ENCODE peak calls at places on chromosome 2, in nine cellular contexts. One of them, this sample, is unnamed.

GRCh38 chr2:51781691-51782090 is 749.8 kb upstream of the NRXN1 start:
- DNase-seq in hepatocyte: no peak
- DNase-seq in cardiac muscle cell: no peak
- DNase-seq in CD4-positive, CD25-positive, alpha-beta regulatory T cell: no peak
- DNase-seq in Karpas-422: no peak
- DNase-seq in body of pancreas: no peak
- DNase-seq in right lobe of liver: no peak
- DNase-seq in CD8-positive, alpha-beta T cell: no peak
- DNase-seq in PC-9: no peak
- DNase-seq in this sample: no peak

GRCh38 chr2:42754021-42754775 is 9.7 kb downstream of the OXER1 start:
- DNase-seq in hepatocyte: no peak
- DNase-seq in cardiac muscle cell: peak; percentile 29
- DNase-seq in CD4-positive, CD25-positive, alpha-beta regulatory T cell: no peak
- DNase-seq in Karpas-422: no peak
- DNase-seq in body of pancreas: peak; percentile 51
- DNase-seq in right lobe of liver: no peak
- DNase-seq in CD8-positive, alpha-beta T cell: no peak
- DNase-seq in PC-9: no peak
- DNase-seq in this sample: peak; percentile 75

GRCh38 chr2:70132244-70133126 is 45.2 kb downstream of the PCBP1 start:
- DNase-seq in hepatocyte: peak; percentile 52
- DNase-seq in cardiac muscle cell: peak; percentile 60
- DNase-seq in CD4-positive, CD25-positive, alpha-beta regulatory T cell: peak; percentile 87
- DNase-seq in Karpas-422: peak; percentile 89
- DNase-seq in body of pancreas: no peak
- DNase-seq in right lobe of liver: no peak
- DNase-seq in CD8-positive, alpha-beta T cell: peak; percentile 59
- DNase-seq in PC-9: no peak
- DNase-seq in this sample: peak; percentile 68

GRCh38 chr2:10933700-10934225 is 22.0 kb downstream of the KCNF1 start:
- DNase-seq in hepatocyte: no peak
- DNase-seq in cardiac muscle cell: no peak
- DNase-seq in CD4-positive, CD25-positive, alpha-beta regulatory T cell: no peak
- DNase-seq in Karpas-422: no peak
- DNase-seq in body of pancreas: no peak
- DNase-seq in right lobe of liver: no peak
- DNase-seq in CD8-positive, alpha-beta T cell: no peak
- DNase-seq in PC-9: no peak
- DNase-seq in this sample: no peak

GRCh38 chr2:211114826-211115450 is 558.5 kb downstream of the CPS1 start:
- DNase-seq in hepatocyte: no peak
- DNase-seq in cardiac muscle cell: no peak
- DNase-seq in CD4-positive, CD25-positive, alpha-beta regulatory T cell: no peak
- DNase-seq in Karpas-422: no peak
- DNase-seq in body of pancreas: no peak
- DNase-seq in right lobe of liver: no peak
- DNase-seq in CD8-positive, alpha-beta T cell: no peak
- DNase-seq in PC-9: no peak
- DNase-seq in this sample: no peak

GRCh38 chr2:15907461-15908324 is 32.7 kb upstream of the MYCN start:
- DNase-seq in hepatocyte: no peak
- DNase-seq in cardiac muscle cell: no peak
- DNase-seq in CD4-positive, CD25-positive, alpha-beta regulatory T cell: no peak
- DNase-seq in Karpas-422: no peak
- DNase-seq in body of pancreas: no peak
- DNase-seq in right lobe of liver: no peak
- DNase-seq in CD8-positive, alpha-beta T cell: no peak
- DNase-seq in PC-9: no peak
- DNase-seq in this sample: no peak

GRCh38 chr2:164554487-164554886 is 66.8 kb downstream of the GRB14 start:
- DNase-seq in hepatocyte: no peak
- DNase-seq in cardiac muscle cell: peak; percentile 13
- DNase-seq in CD4-positive, CD25-positive, alpha-beta regulatory T cell: no peak
- DNase-seq in Karpas-422: no peak
- DNase-seq in body of pancreas: no peak
- DNase-seq in right lobe of liver: no peak
- DNase-seq in CD8-positive, alpha-beta T cell: no peak
- DNase-seq in PC-9: no peak
- DNase-seq in this sample: no peak

GRCh38 chr2:84700006-84700405 is 180.9 kb downstream of the TRABD2A start:
- DNase-seq in hepatocyte: no peak
- DNase-seq in cardiac muscle cell: no peak
- DNase-seq in CD4-positive, CD25-positive, alpha-beta regulatory T cell: no peak
- DNase-seq in Karpas-422: no peak
- DNase-seq in body of pancreas: no peak
- DNase-seq in right lobe of liver: no peak
- DNase-seq in CD8-positive, alpha-beta T cell: no peak
- DNase-seq in PC-9: no peak
- DNase-seq in this sample: no peak

GRCh38 chr2:235433860-235434259 is 60.0 kb upstream of the AGAP1 start:
- DNase-seq in hepatocyte: no peak
- DNase-seq in cardiac muscle cell: peak; percentile 46
- DNase-seq in CD4-positive, CD25-positive, alpha-beta regulatory T cell: no peak
- DNase-seq in Karpas-422: no peak
- DNase-seq in body of pancreas: peak; percentile 73
- DNase-seq in right lobe of liver: peak; percentile 52
- DNase-seq in CD8-positive, alpha-beta T cell: no peak
- DNase-seq in PC-9: no peak
- DNase-seq in this sample: peak; percentile 72

GRCh38 chr2:150168596-150168995 is 318.9 kb downstream of the RND3 start:
- DNase-seq in hepatocyte: no peak
- DNase-seq in cardiac muscle cell: peak; percentile 75
- DNase-seq in CD4-positive, CD25-positive, alpha-beta regulatory T cell: no peak
- DNase-seq in Karpas-422: no peak
- DNase-seq in body of pancreas: no peak
- DNase-seq in right lobe of liver: no peak
- DNase-seq in CD8-positive, alpha-beta T cell: no peak
- DNase-seq in PC-9: no peak
- DNase-seq in this sample: no peak

GRCh38 chr2:101162561-101163330 is 11.6 kb upstream of the TBC1D8 start:
- DNase-seq in hepatocyte: no peak
- DNase-seq in cardiac muscle cell: no peak
- DNase-seq in CD4-positive, CD25-positive, alpha-beta regulatory T cell: no peak
- DNase-seq in Karpas-422: no peak
- DNase-seq in body of pancreas: no peak
- DNase-seq in right lobe of liver: no peak
- DNase-seq in CD8-positive, alpha-beta T cell: no peak
- DNase-seq in PC-9: no peak
- DNase-seq in this sample: no peak

GRCh38 chr2:29196792-29197788 is 81.9 kb downstream of the CLIP4 start:
- DNase-seq in hepatocyte: peak; percentile 84
- DNase-seq in cardiac muscle cell: peak; percentile 69
- DNase-seq in CD4-positive, CD25-positive, alpha-beta regulatory T cell: peak; percentile 80
- DNase-seq in Karpas-422: peak; percentile 91
- DNase-seq in body of pancreas: peak; percentile 75
- DNase-seq in right lobe of liver: peak; percentile 56
- DNase-seq in CD8-positive, alpha-beta T cell: peak; percentile 78
- DNase-seq in PC-9: peak; percentile 61
- DNase-seq in this sample: peak; percentile 76

GRCh38 chr2:232239956-232240681 is 138.4 kb upstream of the ALPP start:
- DNase-seq in hepatocyte: no peak
- DNase-seq in cardiac muscle cell: no peak
- DNase-seq in CD4-positive, CD25-positive, alpha-beta regulatory T cell: no peak
- DNase-seq in Karpas-422: no peak
- DNase-seq in body of pancreas: no peak
- DNase-seq in right lobe of liver: no peak
- DNase-seq in CD8-positive, alpha-beta T cell: no peak
- DNase-seq in PC-9: no peak
- DNase-seq in this sample: no peak

GRCh38 chr2:118881490-118882129 is 34.2 kb upstream of the EN1 start:
- DNase-seq in hepatocyte: peak; percentile 86
- DNase-seq in cardiac muscle cell: peak; percentile 48
- DNase-seq in CD4-positive, CD25-positive, alpha-beta regulatory T cell: peak; percentile 63
- DNase-seq in Karpas-422: peak; percentile 85
- DNase-seq in body of pancreas: peak; percentile 67
- DNase-seq in right lobe of liver: peak; percentile 70
- DNase-seq in CD8-positive, alpha-beta T cell: peak; percentile 50
- DNase-seq in PC-9: peak; percentile 70
- DNase-seq in this sample: no peak

GRCh38 chr2:61775956-61776570 is 77.8 kb downstream of the FAM161A start:
- DNase-seq in hepatocyte: no peak
- DNase-seq in cardiac muscle cell: no peak
- DNase-seq in CD4-positive, CD25-positive, alpha-beta regulatory T cell: no peak
- DNase-seq in Karpas-422: peak; percentile 71
- DNase-seq in body of pancreas: no peak
- DNase-seq in right lobe of liver: no peak
- DNase-seq in CD8-positive, alpha-beta T cell: no peak
- DNase-seq in PC-9: no peak
- DNase-seq in this sample: no peak

GRCh38 chr2:213806125-213806726 is 522.0 kb downstream of the SPAG16 start:
- DNase-seq in hepatocyte: peak; percentile 29
- DNase-seq in cardiac muscle cell: peak; percentile 53
- DNase-seq in CD4-positive, CD25-positive, alpha-beta regulatory T cell: peak; percentile 20
- DNase-seq in Karpas-422: peak; percentile 69
- DNase-seq in body of pancreas: no peak
- DNase-seq in right lobe of liver: no peak
- DNase-seq in CD8-positive, alpha-beta T cell: no peak
- DNase-seq in PC-9: no peak
- DNase-seq in this sample: no peak

GRCh38 chr2:238814815-238815214 is 33.1 kb upstream of the TWIST2 start:
- DNase-seq in hepatocyte: no peak
- DNase-seq in cardiac muscle cell: no peak
- DNase-seq in CD4-positive, CD25-positive, alpha-beta regulatory T cell: no peak
- DNase-seq in Karpas-422: no peak
- DNase-seq in body of pancreas: no peak
- DNase-seq in right lobe of liver: no peak
- DNase-seq in CD8-positive, alpha-beta T cell: no peak
- DNase-seq in PC-9: no peak
- DNase-seq in this sample: no peak

GRCh38 chr2:17539993-17540812 is at the start of gene VSNL1:
- DNase-seq in hepatocyte: peak; percentile 94
- DNase-seq in cardiac muscle cell: peak; percentile 85
- DNase-seq in CD4-positive, CD25-positive, alpha-beta regulatory T cell: no peak
- DNase-seq in Karpas-422: no peak
- DNase-seq in body of pancreas: peak; percentile 91
- DNase-seq in right lobe of liver: peak; percentile 87
- DNase-seq in CD8-positive, alpha-beta T cell: no peak
- DNase-seq in PC-9: peak; percentile 57
- DNase-seq in this sample: peak; percentile 88
- H3K27ac ChIP-seq in hepatocyte: peak within 1 kb of the TSS; percentile 70
- H3K27ac ChIP-seq in cardiac muscle cell: no peak within 1 kb of the TSS
- H3K27ac ChIP-seq in CD4-positive, CD25-positive, alpha-beta regulatory T cell: no peak within 1 kb of the TSS
- H3K27ac ChIP-seq in Karpas-422: no peak within 1 kb of the TSS
- H3K27ac ChIP-seq in body of pancreas: peak within 1 kb of the TSS; percentile 51
- H3K27ac ChIP-seq in right lobe of liver: peak within 1 kb of the TSS; percentile 86
- H3K27ac ChIP-seq in CD8-positive, alpha-beta T cell: no peak within 1 kb of the TSS
- H3K27ac ChIP-seq in PC-9: no peak within 1 kb of the TSS
- H3K27ac ChIP-seq in this sample: peak within 1 kb of the TSS; percentile 66

GRCh38 chr2:26693287-26693849 is 846 bp downstream of the KCNK3 start:
- DNase-seq in hepatocyte: peak; percentile 15
- DNase-seq in cardiac muscle cell: no peak
- DNase-seq in CD4-positive, CD25-positive, alpha-beta regulatory T cell: no peak
- DNase-seq in Karpas-422: no peak
- DNase-seq in body of pancreas: no peak
- DNase-seq in right lobe of liver: no peak
- DNase-seq in CD8-positive, alpha-beta T cell: no peak
- DNase-seq in PC-9: no peak
- DNase-seq in this sample: no peak

GRCh38 chr2:26691881-26692813 is at the start of gene KCNK3:
- DNase-seq in hepatocyte: peak; percentile 86
- DNase-seq in cardiac muscle cell: peak; percentile 62
- DNase-seq in CD4-positive, CD25-positive, alpha-beta regulatory T cell: no peak
- DNase-seq in Karpas-422: no peak
- DNase-seq in body of pancreas: peak; percentile 75
- DNase-seq in right lobe of liver: peak; percentile 40
- DNase-seq in CD8-positive, alpha-beta T cell: peak; percentile 38
- DNase-seq in PC-9: peak; percentile 38
- DNase-seq in this sample: peak; percentile 48

GRCh38 chr2:26694001-26694400 is 1.5 kb downstream of the KCNK3 start:
- DNase-seq in hepatocyte: no peak
- DNase-seq in cardiac muscle cell: no peak
- DNase-seq in CD4-positive, CD25-positive, alpha-beta regulatory T cell: no peak
- DNase-seq in Karpas-422: no peak
- DNase-seq in body of pancreas: no peak
- DNase-seq in right lobe of liver: no peak
- DNase-seq in CD8-positive, alpha-beta T cell: no peak
- DNase-seq in PC-9: no peak
- DNase-seq in this sample: no peak

GRCh38 chr2:26691140-26691539 is 1.4 kb upstream of the KCNK3 start:
- DNase-seq in hepatocyte: no peak
- DNase-seq in cardiac muscle cell: no peak
- DNase-seq in CD4-positive, CD25-positive, alpha-beta regulatory T cell: no peak
- DNase-seq in Karpas-422: no peak
- DNase-seq in body of pancreas: no peak
- DNase-seq in right lobe of liver: no peak
- DNase-seq in CD8-positive, alpha-beta T cell: no peak
- DNase-seq in PC-9: no peak
- DNase-seq in this sample: no peak

DNA sequence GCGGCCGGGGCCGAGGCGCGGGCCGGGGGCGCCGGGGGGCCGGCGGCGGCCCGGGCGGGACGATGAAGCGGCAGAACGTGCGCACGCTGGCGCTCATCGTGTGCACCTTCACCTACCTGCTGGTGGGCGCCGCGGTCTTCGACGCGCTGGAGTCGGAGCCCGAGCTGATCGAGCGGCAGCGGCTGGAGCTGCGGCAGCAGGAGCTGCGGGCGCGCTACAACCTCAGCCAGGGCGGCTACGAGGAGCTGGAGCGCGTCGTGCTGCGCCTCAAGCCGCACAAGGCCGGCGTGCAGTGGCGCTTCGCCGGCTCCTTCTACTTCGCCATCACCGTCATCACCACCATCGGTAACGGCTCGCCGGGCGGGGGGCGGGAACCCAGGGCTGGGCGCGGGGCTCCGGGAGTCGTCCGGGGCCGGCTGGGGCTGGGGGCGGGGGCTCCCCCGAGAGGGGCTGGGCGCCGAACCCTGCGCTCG is 328 bp downstream of the KCNK3 start:
- DNase-seq in hepatocyte: no peak
- DNase-seq in cardiac muscle cell: peak; percentile 59
- DNase-seq in CD4-positive, CD25-positive, alpha-beta regulatory T cell: no peak
- DNase-seq in Karpas-422: no peak
- DNase-seq in body of pancreas: peak; percentile 47
- DNase-seq in right lobe of liver: no peak
- DNase-seq in CD8-positive, alpha-beta T cell: peak; percentile 41
- DNase-seq in PC-9: no peak
- DNase-seq in this sample: no peak
- H3K4me3 ChIP-seq in hepatocyte: peak overlapping the region; percentile 49
- H3K4me3 ChIP-seq in cardiac muscle cell: peak overlapping the region; percentile 30
- H3K4me3 ChIP-seq in CD4-positive, CD25-positive, alpha-beta regulatory T cell: no peak overlapping the region
- H3K4me3 ChIP-seq in Karpas-422: no peak overlapping the region
- H3K4me3 ChIP-seq in body of pancreas: peak overlapping the region; percentile 11
- H3K4me3 ChIP-seq in right lobe of liver: no peak overlapping the region
- H3K4me3 ChIP-seq in CD8-positive, alpha-beta T cell: no peak overlapping the region
- H3K4me3 ChIP-seq in PC-9: no peak overlapping the region
- H3K4me3 ChIP-seq in this sample: peak overlapping the region; percentile 43

GRCh38 chr2:37507069-37507410 is 162.6 kb downstream of the QPCT start:
- DNase-seq in hepatocyte: no peak
- DNase-seq in cardiac muscle cell: no peak
- DNase-seq in CD4-positive, CD25-positive, alpha-beta regulatory T cell: no peak
- DNase-seq in Karpas-422: no peak
- DNase-seq in body of pancreas: no peak
- DNase-seq in right lobe of liver: no peak
- DNase-seq in CD8-positive, alpha-beta T cell: no peak
- DNase-seq in PC-9: no peak
- DNase-seq in this sample: no peak
- H3K4me1 ChIP-seq in hepatocyte: peaks cover 19% of the 10 kb centered on the region
- H3K4me1 ChIP-seq in cardiac muscle cell: peaks cover 45% of the 10 kb centered on the region
- H3K4me1 ChIP-seq in CD4-positive, CD25-positive, alpha-beta regulatory T cell: no peaks in the 10 kb centered on the region
- H3K4me1 ChIP-seq in Karpas-422: no peaks in the 10 kb centered on the region
- H3K4me1 ChIP-seq in body of pancreas: peaks cover 6% of the 10 kb centered on the region
- H3K4me1 ChIP-seq in right lobe of liver: no peaks in the 10 kb centered on the region
- H3K4me1 ChIP-seq in CD8-positive, alpha-beta T cell: no peaks in the 10 kb centered on the region
- H3K4me1 ChIP-seq in PC-9: no peaks in the 10 kb centered on the region
- H3K4me1 ChIP-seq in this sample: peaks cover 20% of the 10 kb centered on the region

GRCh38 chr2:1078326-1078885 is 127.8 kb downstream of the SNTG2 start:
- DNase-seq in hepatocyte: no peak
- DNase-seq in cardiac muscle cell: no peak
- DNase-seq in CD4-positive, CD25-positive, alpha-beta regulatory T cell: no peak
- DNase-seq in Karpas-422: no peak
- DNase-seq in body of pancreas: no peak
- DNase-seq in right lobe of liver: no peak
- DNase-seq in CD8-positive, alpha-beta T cell: no peak
- DNase-seq in PC-9: no peak
- DNase-seq in this sample: no peak
- H3K27ac ChIP-seq in hepatocyte: no peak overlapping the region
- H3K27ac ChIP-seq in cardiac muscle cell: no peak overlapping the region
- H3K27ac ChIP-seq in CD4-positive, CD25-positive, alpha-beta regulatory T cell: no peak overlapping the region
- H3K27ac ChIP-seq in Karpas-422: no peak overlapping the region
- H3K27ac ChIP-seq in body of pancreas: no peak overlapping the region
- H3K27ac ChIP-seq in right lobe of liver: no peak overlapping the region
- H3K27ac ChIP-seq in CD8-positive, alpha-beta T cell: no peak overlapping the region
- H3K27ac ChIP-seq in PC-9: no peak overlapping the region
- H3K27ac ChIP-seq in this sample: no peak overlapping the region

This sample was measured in psoas muscle.